ENCODE peak calls at places on chromosomes 2 and 18, in eight cellular contexts. One of them, this sample, is unnamed.
A peak's percentile ranks its signal among the peaks of the same experiment; 100 is the strongest.

GRCh38 chr2:203799905-203800304 is 67.7 kb upstream of the CTLA4 start:
- DNase-seq in immature natural killer cell: no peak
- DNase-seq in OCI-LY7: peak; percentile 69
- DNase-seq in amniotic epithelial cell: no peak
- DNase-seq in M059J: no peak
- DNase-seq in gastrocnemius medialis: no peak
- DNase-seq in omental fat pad: no peak
- DNase-seq in mucosa of gallbladder: no peak
- DNase-seq in this sample: peak; percentile 15

GRCh38 chr2:65056990-65057375 is 767 bp downstream of the CEP68 start:
- DNase-seq in immature natural killer cell: no peak
- DNase-seq in OCI-LY7: peak; percentile 41
- DNase-seq in amniotic epithelial cell: no peak
- DNase-seq in M059J: no peak
- DNase-seq in gastrocnemius medialis: no peak
- DNase-seq in omental fat pad: no peak
- DNase-seq in mucosa of gallbladder: no peak
- DNase-seq in this sample: peak; percentile 37

GRCh38 chr2:197804758-197805597 is 585 bp downstream of the PLCL1 start:
- DNase-seq in immature natural killer cell: no peak
- DNase-seq in OCI-LY7: peak; percentile 7
- DNase-seq in amniotic epithelial cell: no peak
- DNase-seq in M059J: peak; percentile 3
- DNase-seq in gastrocnemius medialis: peak; percentile 31
- DNase-seq in omental fat pad: peak; percentile 22
- DNase-seq in mucosa of gallbladder: no peak
- DNase-seq in this sample: no peak

GRCh38 chr2:38709515-38710194 is 41.5 kb downstream of the SRSF7 start:
- DNase-seq in immature natural killer cell: peak; percentile 3
- DNase-seq in OCI-LY7: peak; percentile 48
- DNase-seq in amniotic epithelial cell: no peak
- DNase-seq in M059J: no peak
- DNase-seq in gastrocnemius medialis: no peak
- DNase-seq in omental fat pad: no peak
- DNase-seq in mucosa of gallbladder: no peak
- DNase-seq in this sample: no peak

GRCh38 chr2:109597283-109597682 is 16.5 kb downstream of the SEPTIN10 start:
- DNase-seq in immature natural killer cell: no peak
- DNase-seq in OCI-LY7: no peak
- DNase-seq in amniotic epithelial cell: no peak
- DNase-seq in M059J: no peak
- DNase-seq in gastrocnemius medialis: no peak
- DNase-seq in omental fat pad: no peak
- DNase-seq in mucosa of gallbladder: no peak
- DNase-seq in this sample: no peak

GRCh38 chr2:46563110-46563731 is 83.9 kb downstream of the TMEM247 start:
- DNase-seq in immature natural killer cell: no peak
- DNase-seq in OCI-LY7: no peak
- DNase-seq in amniotic epithelial cell: no peak
- DNase-seq in M059J: no peak
- DNase-seq in gastrocnemius medialis: no peak
- DNase-seq in omental fat pad: no peak
- DNase-seq in mucosa of gallbladder: no peak
- DNase-seq in this sample: no peak

GRCh38 chr2:147487980-147488289 is 356.9 kb upstream of the ACVR2A start:
- DNase-seq in immature natural killer cell: no peak
- DNase-seq in OCI-LY7: no peak
- DNase-seq in amniotic epithelial cell: no peak
- DNase-seq in M059J: no peak
- DNase-seq in gastrocnemius medialis: no peak
- DNase-seq in omental fat pad: no peak
- DNase-seq in mucosa of gallbladder: no peak
- DNase-seq in this sample: no peak

GRCh38 chr2:70988726-70989648 is 5.7 kb downstream of the TEX261 start:
- DNase-seq in immature natural killer cell: no peak
- DNase-seq in OCI-LY7: no peak
- DNase-seq in amniotic epithelial cell: no peak
- DNase-seq in M059J: no peak
- DNase-seq in gastrocnemius medialis: no peak
- DNase-seq in omental fat pad: no peak
- DNase-seq in mucosa of gallbladder: no peak
- DNase-seq in this sample: no peak

GRCh38 chr2:154758871-154759270 is 60.4 kb downstream of the KCNJ3 start:
- DNase-seq in immature natural killer cell: no peak
- DNase-seq in OCI-LY7: no peak
- DNase-seq in amniotic epithelial cell: no peak
- DNase-seq in M059J: no peak
- DNase-seq in gastrocnemius medialis: no peak
- DNase-seq in omental fat pad: no peak
- DNase-seq in mucosa of gallbladder: no peak
- DNase-seq in this sample: no peak

GRCh38 chr2:4483050-4483449 is 779.7 kb downstream of the DCDC2C start:
- DNase-seq in immature natural killer cell: no peak
- DNase-seq in OCI-LY7: no peak
- DNase-seq in amniotic epithelial cell: no peak
- DNase-seq in M059J: no peak
- DNase-seq in gastrocnemius medialis: no peak
- DNase-seq in omental fat pad: no peak
- DNase-seq in mucosa of gallbladder: no peak
- DNase-seq in this sample: no peak

GRCh38 chr18:79525556-79526467 is 130.1 kb downstream of the NFATC1 start:
- DNase-seq in immature natural killer cell: no peak
- DNase-seq in OCI-LY7: no peak
- DNase-seq in amniotic epithelial cell: no peak
- DNase-seq in M059J: no peak
- DNase-seq in gastrocnemius medialis: peak; percentile 40
- DNase-seq in omental fat pad: no peak
- DNase-seq in mucosa of gallbladder: no peak
- DNase-seq in this sample: no peak

GRCh38 chr2:196515041-196515440 is 124.5 kb upstream of the CCDC150 start:
- DNase-seq in immature natural killer cell: no peak
- DNase-seq in OCI-LY7: no peak
- DNase-seq in amniotic epithelial cell: no peak
- DNase-seq in M059J: no peak
- DNase-seq in gastrocnemius medialis: no peak
- DNase-seq in omental fat pad: no peak
- DNase-seq in mucosa of gallbladder: no peak
- DNase-seq in this sample: no peak

GRCh38 chr2:24970483-24971299 is 1.1 kb downstream of the DNAJC27 start:
- DNase-seq in immature natural killer cell: no peak
- DNase-seq in OCI-LY7: no peak
- DNase-seq in amniotic epithelial cell: peak; percentile 56
- DNase-seq in M059J: peak; percentile 35
- DNase-seq in gastrocnemius medialis: no peak
- DNase-seq in omental fat pad: no peak
- DNase-seq in mucosa of gallbladder: no peak
- DNase-seq in this sample: no peak

GRCh38 chr2:166765141-166765540 is 123.1 kb upstream of the XIRP2 start:
- DNase-seq in immature natural killer cell: no peak
- DNase-seq in OCI-LY7: no peak
- DNase-seq in amniotic epithelial cell: no peak
- DNase-seq in M059J: no peak
- DNase-seq in gastrocnemius medialis: no peak
- DNase-seq in omental fat pad: no peak
- DNase-seq in mucosa of gallbladder: no peak
- DNase-seq in this sample: no peak

GRCh38 chr18:71529708-71530303 is 1014.3 kb downstream of the CBLN2 start:
- DNase-seq in immature natural killer cell: no peak
- DNase-seq in OCI-LY7: no peak
- DNase-seq in amniotic epithelial cell: no peak
- DNase-seq in M059J: peak; percentile 31
- DNase-seq in gastrocnemius medialis: no peak
- DNase-seq in omental fat pad: no peak
- DNase-seq in mucosa of gallbladder: peak; percentile 20
- DNase-seq in this sample: no peak

GRCh38 chr2:102041351-102041750 is 49.6 kb downstream of the IL1R2 start:
- DNase-seq in immature natural killer cell: no peak
- DNase-seq in OCI-LY7: no peak
- DNase-seq in amniotic epithelial cell: peak; percentile 92
- DNase-seq in M059J: peak; percentile 61
- DNase-seq in gastrocnemius medialis: peak; percentile 67
- DNase-seq in omental fat pad: no peak
- DNase-seq in mucosa of gallbladder: peak; percentile 56
- DNase-seq in this sample: no peak

GRCh38 chr2:152155209-152155608 is 20.4 kb downstream of the STAM2 start:
- DNase-seq in immature natural killer cell: no peak
- DNase-seq in OCI-LY7: no peak
- DNase-seq in amniotic epithelial cell: peak; percentile 11
- DNase-seq in M059J: no peak
- DNase-seq in gastrocnemius medialis: no peak
- DNase-seq in omental fat pad: no peak
- DNase-seq in mucosa of gallbladder: no peak
- DNase-seq in this sample: peak; percentile 21

GRCh38 chr18:33863912-33864311 is 285.9 kb downstream of the ASXL3 start:
- DNase-seq in immature natural killer cell: no peak
- DNase-seq in OCI-LY7: no peak
- DNase-seq in amniotic epithelial cell: no peak
- DNase-seq in M059J: no peak
- DNase-seq in gastrocnemius medialis: no peak
- DNase-seq in omental fat pad: no peak
- DNase-seq in mucosa of gallbladder: no peak
- DNase-seq in this sample: no peak

GRCh38 chr2:71889991-71890684 is 257.5 kb downstream of the CYP26B1 start:
- DNase-seq in immature natural killer cell: no peak
- DNase-seq in OCI-LY7: no peak
- DNase-seq in amniotic epithelial cell: peak; percentile 35
- DNase-seq in M059J: peak; percentile 90
- DNase-seq in gastrocnemius medialis: peak; percentile 59
- DNase-seq in omental fat pad: no peak
- DNase-seq in mucosa of gallbladder: peak; percentile 10
- DNase-seq in this sample: no peak

GRCh38 chr2:72993585-72994280 is 76.4 kb downstream of the EMX1 start:
- DNase-seq in immature natural killer cell: no peak
- DNase-seq in OCI-LY7: no peak
- DNase-seq in amniotic epithelial cell: no peak
- DNase-seq in M059J: no peak
- DNase-seq in gastrocnemius medialis: no peak
- DNase-seq in omental fat pad: no peak
- DNase-seq in mucosa of gallbladder: peak; percentile 6
- DNase-seq in this sample: no peak

GRCh38 chr2:4662161-4662779 is 958.9 kb downstream of the DCDC2C start:
- DNase-seq in immature natural killer cell: no peak
- DNase-seq in OCI-LY7: no peak
- DNase-seq in amniotic epithelial cell: no peak
- DNase-seq in M059J: no peak
- DNase-seq in gastrocnemius medialis: no peak
- DNase-seq in omental fat pad: no peak
- DNase-seq in mucosa of gallbladder: no peak
- DNase-seq in this sample: no peak

GRCh38 chr18:71020342-71021096 is 731.7 kb downstream of the SOCS6 start:
- DNase-seq in immature natural killer cell: no peak
- DNase-seq in OCI-LY7: no peak
- DNase-seq in amniotic epithelial cell: no peak
- DNase-seq in M059J: no peak
- DNase-seq in gastrocnemius medialis: no peak
- DNase-seq in omental fat pad: no peak
- DNase-seq in mucosa of gallbladder: no peak
- DNase-seq in this sample: no peak

GRCh38 chr2:187102381-187102780 is 253.4 kb upstream of the ZSWIM2 start:
- DNase-seq in immature natural killer cell: no peak
- DNase-seq in OCI-LY7: no peak
- DNase-seq in amniotic epithelial cell: peak; percentile 35
- DNase-seq in M059J: no peak
- DNase-seq in gastrocnemius medialis: no peak
- DNase-seq in omental fat pad: no peak
- DNase-seq in mucosa of gallbladder: no peak
- DNase-seq in this sample: no peak

GRCh38 chr2:68255736-68256450 is 3.6 kb upstream of the PPP3R1 start:
- DNase-seq in immature natural killer cell: no peak
- DNase-seq in OCI-LY7: no peak
- DNase-seq in amniotic epithelial cell: no peak
- DNase-seq in M059J: peak; percentile 75
- DNase-seq in gastrocnemius medialis: no peak
- DNase-seq in omental fat pad: no peak
- DNase-seq in mucosa of gallbladder: no peak
- DNase-seq in this sample: no peak

GRCh38 chr2:164061129-164061746 is 325.4 kb upstream of the FIGN start:
- DNase-seq in immature natural killer cell: no peak
- DNase-seq in OCI-LY7: peak; percentile 16
- DNase-seq in amniotic epithelial cell: peak; percentile 37
- DNase-seq in M059J: peak; percentile 43
- DNase-seq in gastrocnemius medialis: no peak
- DNase-seq in omental fat pad: no peak
- DNase-seq in mucosa of gallbladder: peak; percentile 45
- DNase-seq in this sample: peak; percentile 58

GRCh38 chr18:7177131-7177744 is 53.7 kb upstream of the LRRC30 start:
- DNase-seq in immature natural killer cell: no peak
- DNase-seq in OCI-LY7: peak; percentile 8
- DNase-seq in amniotic epithelial cell: peak; percentile 89
- DNase-seq in M059J: peak; percentile 52
- DNase-seq in gastrocnemius medialis: no peak
- DNase-seq in omental fat pad: peak; percentile 39
- DNase-seq in mucosa of gallbladder: peak; percentile 52
- DNase-seq in this sample: peak; percentile 58

GRCh38 chr2:85765081-85765731 is 11.4 kb downstream of the ATOH8 start:
- DNase-seq in immature natural killer cell: no peak
- DNase-seq in OCI-LY7: no peak
- DNase-seq in amniotic epithelial cell: no peak
- DNase-seq in M059J: peak; percentile 81
- DNase-seq in gastrocnemius medialis: no peak
- DNase-seq in omental fat pad: no peak
- DNase-seq in mucosa of gallbladder: no peak
- DNase-seq in this sample: no peak

GRCh38 chr18:42211201-42211600 is 256.2 kb downstream of the PIK3C3 start:
- DNase-seq in immature natural killer cell: no peak
- DNase-seq in OCI-LY7: no peak
- DNase-seq in amniotic epithelial cell: no peak
- DNase-seq in M059J: no peak
- DNase-seq in gastrocnemius medialis: no peak
- DNase-seq in omental fat pad: no peak
- DNase-seq in mucosa of gallbladder: no peak
- DNase-seq in this sample: no peak

GRCh38 chr2:106130251-106130998 is 63.7 kb downstream of the UXS1 start:
- DNase-seq in immature natural killer cell: no peak
- DNase-seq in OCI-LY7: no peak
- DNase-seq in amniotic epithelial cell: no peak
- DNase-seq in M059J: no peak
- DNase-seq in gastrocnemius medialis: no peak
- DNase-seq in omental fat pad: no peak
- DNase-seq in mucosa of gallbladder: no peak
- DNase-seq in this sample: no peak

GRCh38 chr2:62194558-62195420 is 1.1 kb upstream of the B3GNT2 start:
- DNase-seq in immature natural killer cell: no peak
- DNase-seq in OCI-LY7: no peak
- DNase-seq in amniotic epithelial cell: no peak
- DNase-seq in M059J: no peak
- DNase-seq in gastrocnemius medialis: no peak
- DNase-seq in omental fat pad: no peak
- DNase-seq in mucosa of gallbladder: no peak
- DNase-seq in this sample: no peak

GRCh38 chr2:215612770-215613169 is 176.9 kb upstream of the FN1 start:
- DNase-seq in immature natural killer cell: no peak
- DNase-seq in OCI-LY7: no peak
- DNase-seq in amniotic epithelial cell: peak; percentile 67
- DNase-seq in M059J: peak; percentile 51
- DNase-seq in gastrocnemius medialis: no peak
- DNase-seq in omental fat pad: no peak
- DNase-seq in mucosa of gallbladder: no peak
- DNase-seq in this sample: no peak

GRCh38 chr2:96556441-96557330 is 20.1 kb downstream of the ARID5A start:
- DNase-seq in immature natural killer cell: no peak
- DNase-seq in OCI-LY7: no peak
- DNase-seq in amniotic epithelial cell: peak; percentile 92
- DNase-seq in M059J: peak; percentile 96
- DNase-seq in gastrocnemius medialis: peak; percentile 76
- DNase-seq in omental fat pad: no peak
- DNase-seq in mucosa of gallbladder: peak; percentile 83
- DNase-seq in this sample: no peak

GRCh38 chr18:48080546-48080945 is 150.1 kb upstream of the SMAD2 start:
- DNase-seq in immature natural killer cell: no peak
- DNase-seq in OCI-LY7: no peak
- DNase-seq in amniotic epithelial cell: no peak
- DNase-seq in M059J: no peak
- DNase-seq in gastrocnemius medialis: no peak
- DNase-seq in omental fat pad: no peak
- DNase-seq in mucosa of gallbladder: no peak
- DNase-seq in this sample: no peak

GRCh38 chr2:241665731-241666440 is 20.7 kb downstream of the DTYMK start:
- DNase-seq in immature natural killer cell: no peak
- DNase-seq in OCI-LY7: no peak
- DNase-seq in amniotic epithelial cell: peak; percentile 79
- DNase-seq in M059J: no peak
- DNase-seq in gastrocnemius medialis: no peak
- DNase-seq in omental fat pad: no peak
- DNase-seq in mucosa of gallbladder: no peak
- DNase-seq in this sample: no peak